ENCODE peak calls at places on chromosomes 4 and X, in seven cellular contexts. One of them, this sample, is unnamed.

GRCh38 chr4:118361192-118361591 is 8.4 kb upstream of the PRSS12 start:
- DNase-seq in activated B cell treated with CpG ODN at 0.5 μM for 24 hours: no peak
- DNase-seq in A673: no peak
- DNase-seq in WERI-Rb-1: no peak
- DNase-seq in BJ: no peak
- DNase-seq in psoas muscle: no peak
- DNase-seq in endodermal cell: no peak
- DNase-seq in this sample: no peak

GRCh38 chrX:38717871-38718270 is 83.4 kb upstream of the MID1IP1 start:
- DNase-seq in activated B cell treated with CpG ODN at 0.5 μM for 24 hours: no peak
- DNase-seq in A673: peak; percentile 40
- DNase-seq in WERI-Rb-1: peak; percentile 11
- DNase-seq in BJ: no peak
- DNase-seq in psoas muscle: no peak
- DNase-seq in endodermal cell: peak; percentile 51
- DNase-seq in this sample: no peak

GRCh38 chrX:10457092-10457491 is 163.3 kb downstream of the MID1 start:
- DNase-seq in activated B cell treated with CpG ODN at 0.5 μM for 24 hours: no peak
- DNase-seq in A673: no peak
- DNase-seq in WERI-Rb-1: no peak
- DNase-seq in BJ: no peak
- DNase-seq in psoas muscle: no peak
- DNase-seq in endodermal cell: no peak
- DNase-seq in this sample: no peak

GRCh38 chr4:8705161-8706145 is 112.9 kb downstream of the CPZ start:
- DNase-seq in activated B cell treated with CpG ODN at 0.5 μM for 24 hours: no peak
- DNase-seq in A673: no peak
- DNase-seq in WERI-Rb-1: peak; percentile 53
- DNase-seq in BJ: no peak
- DNase-seq in psoas muscle: no peak
- DNase-seq in endodermal cell: peak; percentile 65
- DNase-seq in this sample: peak; percentile 51

GRCh38 chrX:119421306-119421705 is 22.2 kb downstream of the SLC25A43 start:
- DNase-seq in activated B cell treated with CpG ODN at 0.5 μM for 24 hours: no peak
- DNase-seq in A673: no peak
- DNase-seq in WERI-Rb-1: no peak
- DNase-seq in BJ: no peak
- DNase-seq in psoas muscle: no peak
- DNase-seq in endodermal cell: no peak
- DNase-seq in this sample: no peak

GRCh38 chr4:100694467-100694866 is 176.6 kb upstream of the EMCN start:
- DNase-seq in activated B cell treated with CpG ODN at 0.5 μM for 24 hours: no peak
- DNase-seq in A673: no peak
- DNase-seq in WERI-Rb-1: no peak
- DNase-seq in BJ: no peak
- DNase-seq in psoas muscle: no peak
- DNase-seq in endodermal cell: no peak
- DNase-seq in this sample: no peak

GRCh38 chrX:106220177-106220576 is 52.1 kb downstream of the PWWP3B start:
- DNase-seq in activated B cell treated with CpG ODN at 0.5 μM for 24 hours: no peak
- DNase-seq in A673: no peak
- DNase-seq in WERI-Rb-1: no peak
- DNase-seq in BJ: no peak
- DNase-seq in psoas muscle: no peak
- DNase-seq in endodermal cell: no peak
- DNase-seq in this sample: no peak

GRCh38 chrX:134186362-134187121 is 50.4 kb upstream of the CCDC160 start:
- DNase-seq in activated B cell treated with CpG ODN at 0.5 μM for 24 hours: no peak
- DNase-seq in A673: no peak
- DNase-seq in WERI-Rb-1: no peak
- DNase-seq in BJ: no peak
- DNase-seq in psoas muscle: no peak
- DNase-seq in endodermal cell: no peak
- DNase-seq in this sample: no peak

GRCh38 chrX:139211568-139212182 is 318.9 kb upstream of the F9 start:
- DNase-seq in activated B cell treated with CpG ODN at 0.5 μM for 24 hours: no peak
- DNase-seq in A673: no peak
- DNase-seq in WERI-Rb-1: no peak
- DNase-seq in BJ: no peak
- DNase-seq in psoas muscle: no peak
- DNase-seq in endodermal cell: peak; percentile 75
- DNase-seq in this sample: peak; percentile 22

GRCh38 chr4:181372014-181372413 is 871.2 kb upstream of the TENM3 start:
- DNase-seq in activated B cell treated with CpG ODN at 0.5 μM for 24 hours: no peak
- DNase-seq in A673: no peak
- DNase-seq in WERI-Rb-1: no peak
- DNase-seq in BJ: no peak
- DNase-seq in psoas muscle: no peak
- DNase-seq in endodermal cell: peak; percentile 69
- DNase-seq in this sample: no peak

GRCh38 chrX:114611018-114611619 is 27.2 kb downstream of the HTR2C start:
- DNase-seq in activated B cell treated with CpG ODN at 0.5 μM for 24 hours: no peak
- DNase-seq in A673: peak; percentile 61
- DNase-seq in WERI-Rb-1: peak; percentile 27
- DNase-seq in BJ: no peak
- DNase-seq in psoas muscle: no peak
- DNase-seq in endodermal cell: peak; percentile 64
- DNase-seq in this sample: peak; percentile 46

GRCh38 chr4:184583738-184584502 is 65.3 kb downstream of the CASP3 start:
- DNase-seq in activated B cell treated with CpG ODN at 0.5 μM for 24 hours: no peak
- DNase-seq in A673: no peak
- DNase-seq in WERI-Rb-1: no peak
- DNase-seq in BJ: no peak
- DNase-seq in psoas muscle: no peak
- DNase-seq in endodermal cell: no peak
- DNase-seq in this sample: no peak

GRCh38 chrX:2928127-2928582 is 984 bp downstream of the ARSD start:
- DNase-seq in activated B cell treated with CpG ODN at 0.5 μM for 24 hours: peak; percentile 13
- DNase-seq in A673: no peak
- DNase-seq in WERI-Rb-1: no peak
- DNase-seq in BJ: no peak
- DNase-seq in psoas muscle: peak; percentile 53
- DNase-seq in endodermal cell: no peak
- DNase-seq in this sample: peak; percentile 63

GRCh38 chr4:124146071-124146470 is 566.5 kb downstream of the ANKRD50 start:
- DNase-seq in activated B cell treated with CpG ODN at 0.5 μM for 24 hours: no peak
- DNase-seq in A673: no peak
- DNase-seq in WERI-Rb-1: no peak
- DNase-seq in BJ: no peak
- DNase-seq in psoas muscle: no peak
- DNase-seq in endodermal cell: no peak
- DNase-seq in this sample: no peak

GRCh38 chr4:124025423-124025822 is 628.8 kb downstream of the SPRY1 start:
- DNase-seq in activated B cell treated with CpG ODN at 0.5 μM for 24 hours: no peak
- DNase-seq in A673: no peak
- DNase-seq in WERI-Rb-1: no peak
- DNase-seq in BJ: no peak
- DNase-seq in psoas muscle: no peak
- DNase-seq in endodermal cell: no peak
- DNase-seq in this sample: no peak

GRCh38 chrX:18983711-18984380 is at the start of gene PHKA2:
- DNase-seq in activated B cell treated with CpG ODN at 0.5 μM for 24 hours: no peak
- DNase-seq in A673: no peak
- DNase-seq in WERI-Rb-1: peak; percentile 38
- DNase-seq in BJ: no peak
- DNase-seq in psoas muscle: peak; percentile 64
- DNase-seq in endodermal cell: peak; percentile 83
- DNase-seq in this sample: peak; percentile 23

GRCh38 chr4:119314356-119314755 is 7.6 kb downstream of the FABP2 start:
- DNase-seq in activated B cell treated with CpG ODN at 0.5 μM for 24 hours: no peak
- DNase-seq in A673: peak; percentile 53
- DNase-seq in WERI-Rb-1: peak; percentile 38
- DNase-seq in BJ: no peak
- DNase-seq in psoas muscle: no peak
- DNase-seq in endodermal cell: peak; percentile 56
- DNase-seq in this sample: no peak

GRCh38 chrX:1483843-1484637 is 31.3 kb upstream of the ASMTL start:
- DNase-seq in activated B cell treated with CpG ODN at 0.5 μM for 24 hours: no peak
- DNase-seq in A673: no peak
- DNase-seq in WERI-Rb-1: no peak
- DNase-seq in BJ: no peak
- DNase-seq in psoas muscle: no peak
- DNase-seq in endodermal cell: no peak
- DNase-seq in this sample: no peak

GRCh38 chrX:1485033-1485432 is 32.3 kb upstream of the ASMTL start:
- DNase-seq in activated B cell treated with CpG ODN at 0.5 μM for 24 hours: no peak
- DNase-seq in A673: no peak
- DNase-seq in WERI-Rb-1: no peak
- DNase-seq in BJ: no peak
- DNase-seq in psoas muscle: no peak
- DNase-seq in endodermal cell: no peak
- DNase-seq in this sample: no peak

GRCh38 chrX:1484638-1485019 is 31.9 kb upstream of the ASMTL start:
- DNase-seq in activated B cell treated with CpG ODN at 0.5 μM for 24 hours: no peak
- DNase-seq in A673: no peak
- DNase-seq in WERI-Rb-1: no peak
- DNase-seq in BJ: no peak
- DNase-seq in psoas muscle: no peak
- DNase-seq in endodermal cell: no peak
- DNase-seq in this sample: no peak

GRCh38 chrX:1480082-1480785 is 27.5 kb upstream of the ASMTL start:
- DNase-seq in activated B cell treated with CpG ODN at 0.5 μM for 24 hours: peak; percentile 18
- DNase-seq in A673: no peak
- DNase-seq in WERI-Rb-1: no peak
- DNase-seq in BJ: no peak
- DNase-seq in psoas muscle: no peak
- DNase-seq in endodermal cell: no peak
- DNase-seq in this sample: no peak

DNA sequence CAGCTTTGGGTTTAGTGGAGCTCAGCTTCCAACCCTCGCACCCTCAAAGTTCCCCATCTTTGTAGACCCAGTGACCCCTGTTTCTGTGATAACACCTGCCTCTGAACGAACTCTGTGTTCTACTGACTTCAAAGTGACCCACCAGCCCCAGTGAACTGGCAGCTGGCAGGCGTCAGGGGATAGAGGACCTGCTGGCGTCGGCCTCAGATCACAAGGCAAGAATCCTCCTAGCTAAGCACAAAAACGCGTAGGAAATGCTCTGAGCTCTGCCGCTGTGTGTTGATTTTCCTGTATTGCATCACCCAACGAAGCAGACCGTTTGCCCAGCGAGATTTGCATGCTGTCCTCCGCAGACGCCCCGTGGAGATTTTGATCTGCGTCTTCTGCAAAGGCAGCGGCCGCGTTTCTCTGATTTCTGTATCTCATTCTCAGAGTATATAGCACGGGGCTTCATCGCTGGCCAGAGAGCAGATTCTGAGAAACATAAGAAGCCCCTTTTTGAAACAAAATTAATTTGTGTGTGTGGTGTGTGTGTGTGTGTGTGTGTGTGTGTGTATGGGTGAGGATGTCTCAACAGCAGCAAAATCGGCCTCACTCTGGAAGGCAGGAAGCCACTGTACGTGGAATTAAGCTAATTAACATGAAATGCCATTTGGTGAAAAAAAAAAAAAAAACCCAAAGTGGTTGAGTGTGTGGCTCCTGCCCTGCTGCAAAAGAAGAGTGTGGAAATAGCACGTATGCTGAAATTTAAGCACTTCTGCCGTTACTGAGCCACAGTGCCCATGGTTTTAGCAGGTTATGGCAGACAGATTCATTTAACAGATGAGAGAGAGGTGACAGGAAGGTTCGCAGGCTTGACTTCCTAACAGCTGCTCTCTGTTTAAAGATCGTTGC is 29.2 kb upstream of the ASMTL start:
- DNase-seq in activated B cell treated with CpG ODN at 0.5 μM for 24 hours: peak; percentile 63
- DNase-seq in A673: peak; percentile 93
- DNase-seq in WERI-Rb-1: peak; percentile 87
- DNase-seq in BJ: peak; percentile 53
- DNase-seq in psoas muscle: peak; percentile 34
- DNase-seq in endodermal cell: peak; percentile 84
- DNase-seq in this sample: peak; percentile 34
- TF ChIP-seq CTCF in activated B cell treated with CpG ODN at 0.5 μM for 24 hours: no peak
- TF ChIP-seq CTCF in A673: no peak
- TF ChIP-seq CTCF in WERI-Rb-1: no peak
- TF ChIP-seq CTCF in BJ: no peak
- TF ChIP-seq CTCF in psoas muscle: no peak
- TF ChIP-seq CTCF in endodermal cell: no peak
- TF ChIP-seq CTCF in this sample: no peak

DNA sequence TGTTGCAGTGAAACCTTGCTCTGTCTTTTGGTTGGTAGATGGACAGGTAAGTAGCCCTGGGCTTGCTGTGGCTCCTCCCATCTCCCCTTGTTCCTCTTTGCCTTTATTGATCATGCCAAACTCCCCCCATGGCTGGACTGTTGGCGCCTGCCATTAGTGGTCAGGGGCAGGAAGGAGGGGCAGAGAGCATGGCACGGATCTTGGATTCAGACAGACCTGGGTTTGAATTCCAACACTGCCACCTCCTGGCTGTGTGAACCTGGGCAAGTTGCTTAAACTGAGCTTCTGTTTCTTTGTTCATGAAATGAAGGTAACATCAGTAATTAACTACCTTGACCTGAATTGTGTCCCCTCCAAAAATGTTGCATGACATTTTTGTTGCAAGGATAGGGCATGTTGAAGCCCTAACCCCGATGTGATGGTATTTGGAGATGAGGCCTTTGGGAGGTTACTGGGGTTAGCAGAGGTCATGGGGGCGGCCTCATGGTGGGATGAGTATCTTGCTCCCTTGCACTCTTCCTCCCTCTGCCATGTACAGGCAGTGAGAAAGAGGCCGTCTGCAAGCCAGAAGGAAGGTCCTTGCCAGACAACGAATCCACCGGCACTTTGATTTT is 6.0 kb downstream of the SLC2A9 start:
- DNase-seq in activated B cell treated with CpG ODN at 0.5 μM for 24 hours: no peak
- DNase-seq in A673: peak; percentile 26
- DNase-seq in WERI-Rb-1: peak; percentile 76
- DNase-seq in BJ: no peak
- DNase-seq in psoas muscle: no peak
- DNase-seq in endodermal cell: peak; percentile 91
- DNase-seq in this sample: peak; percentile 36
- TF ChIP-seq CTCF in activated B cell treated with CpG ODN at 0.5 μM for 24 hours: no peak
- TF ChIP-seq CTCF in A673: peak; percentile 55
- TF ChIP-seq CTCF in WERI-Rb-1: peak; percentile 86
- TF ChIP-seq CTCF in BJ: peak; percentile 54
- TF ChIP-seq CTCF in psoas muscle: peak; percentile 34
- TF ChIP-seq CTCF in endodermal cell: peak; percentile 87
- TF ChIP-seq CTCF in this sample: peak; percentile 69

GRCh38 chrX:136272325-136272724 is 21.1 kb upstream of the MAP7D3 start:
- DNase-seq in activated B cell treated with CpG ODN at 0.5 μM for 24 hours: no peak
- DNase-seq in A673: peak; percentile 28
- DNase-seq in WERI-Rb-1: no peak
- DNase-seq in BJ: no peak
- DNase-seq in psoas muscle: no peak
- DNase-seq in endodermal cell: no peak
- DNase-seq in this sample: no peak
- TF ChIP-seq CTCF in activated B cell treated with CpG ODN at 0.5 μM for 24 hours: no peak
- TF ChIP-seq CTCF in A673: peak; percentile 36
- TF ChIP-seq CTCF in WERI-Rb-1: no peak
- TF ChIP-seq CTCF in BJ: peak; percentile 16
- TF ChIP-seq CTCF in psoas muscle: no peak
- TF ChIP-seq CTCF in endodermal cell: peak; percentile 39
- TF ChIP-seq CTCF in this sample: no peak

GRCh38 chr4:20301161-20301560 is 49.5 kb downstream of the SLIT2 start:
- DNase-seq in activated B cell treated with CpG ODN at 0.5 μM for 24 hours: no peak
- DNase-seq in A673: no peak
- DNase-seq in WERI-Rb-1: no peak
- DNase-seq in BJ: no peak
- DNase-seq in psoas muscle: no peak
- DNase-seq in endodermal cell: no peak
- DNase-seq in this sample: no peak

GRCh38 chr4:20311863-20312262 is 60.2 kb downstream of the SLIT2 start:
- DNase-seq in activated B cell treated with CpG ODN at 0.5 μM for 24 hours: no peak
- DNase-seq in A673: no peak
- DNase-seq in WERI-Rb-1: no peak
- DNase-seq in BJ: peak; percentile 64
- DNase-seq in psoas muscle: no peak
- DNase-seq in endodermal cell: no peak
- DNase-seq in this sample: no peak

GRCh38 chr4:20305976-20306375 is 54.3 kb downstream of the SLIT2 start:
- DNase-seq in activated B cell treated with CpG ODN at 0.5 μM for 24 hours: no peak
- DNase-seq in A673: peak; percentile 74
- DNase-seq in WERI-Rb-1: peak; percentile 35
- DNase-seq in BJ: no peak
- DNase-seq in psoas muscle: no peak
- DNase-seq in endodermal cell: no peak
- DNase-seq in this sample: no peak
- TF ChIP-seq CTCF in activated B cell treated with CpG ODN at 0.5 μM for 24 hours: no peak
- TF ChIP-seq CTCF in A673: peak; percentile 57
- TF ChIP-seq CTCF in WERI-Rb-1: peak; percentile 30
- TF ChIP-seq CTCF in BJ: peak; percentile 46
- TF ChIP-seq CTCF in psoas muscle: no peak
- TF ChIP-seq CTCF in endodermal cell: no peak
- TF ChIP-seq CTCF in this sample: peak; percentile 39

This sample was measured in neural crest cell.